ENCODE peak calls at places on chromosomes 7 and 10, in ten cellular contexts. G is cardiac fibroblast; F is WTC11; P is ELF-1; K is endothelial cell; B is NCI-H146; X is NCI-H69; E is foreskin fibroblast; U is psoas muscle; C is activated T-cell treated with anti-CD3 and anti-CD28 coated beads, Interleukin-2, amount 50 U/mL, for 24 hours. D is an unnamed sample.

GRCh38 chr10:59713196-59713821 is 3.7 kb upstream of the SLC16A9 start:
- DNase-seq in X (no peak), U (no peak), P (no peak), G (no peak), B (no peak), E (no peak), F (no peak), C (no peak), K (no peak), D (no peak)

GRCh38 chr7:92827464-92827863 is 8.9 kb downstream of the CDK6 start:
- DNase-seq in K (no peak), U (no peak), P (no peak), C (no peak), B (no peak), G (peak), X (peak), F (no peak), E (no peak), D (no peak)

GRCh38 chr10:91551856-91552255 is 81.0 kb downstream of the PPP1R3C start:
- DNase-seq in G (peak), B (peak), P (peak), C (no peak), U (no peak), E (peak), F (peak), K (peak), X (peak), D (no peak)

GRCh38 chr10:83965473-83965872 is 173.8 kb upstream of the GHITM start:
- DNase-seq in P (peak), X (peak), B (no peak), G (no peak), K (no peak), F (peak), U (no peak), C (no peak), E (no peak), D (no peak)

GRCh38 chr7:47100815-47101435 is 481.0 kb downstream of the TNS3 start:
- DNase-seq in B (no peak), U (no peak), K (peak), P (peak), F (peak), C (no peak), G (peak), E (peak), X (peak), D (peak)

GRCh38 chr7:155002411-155003214 is at the start of gene PAXIP1:
- DNase-seq in F (peak), K (peak), G (no peak), P (peak), B (peak), X (peak), C (peak), U (peak), E (peak), D (no peak)

GRCh38 chr7:128396357-128396756 is 13.4 kb downstream of the IMPDH1 start:
- DNase-seq in K (no peak), B (no peak), X (no peak), U (no peak), P (no peak), E (no peak), C (no peak), G (no peak), F (no peak), D (no peak)

GRCh38 chr7:98509836-98510235 is 107.2 kb upstream of the NPTX2 start:
- DNase-seq in E (peak), B (no peak), F (no peak), X (no peak), P (no peak), U (no peak), C (no peak), G (peak), K (no peak), D (no peak)

GRCh38 chr10:121558246-121558645 is 40.0 kb downstream of the FGFR2 start:
- DNase-seq in C (no peak), P (no peak), B (no peak), K (no peak), G (no peak), U (no peak), F (no peak), E (no peak), X (no peak), D (no peak)

GRCh38 chr10:48896756-48897437 is 42.7 kb downstream of the LRRC18 start:
- DNase-seq in B (no peak), G (no peak), C (no peak), E (peak), X (peak), K (no peak), F (no peak), U (no peak), P (no peak), D (no peak)

GRCh38 chr10:63986536-63986935 is 465.3 kb downstream of the REEP3 start:
- DNase-seq in X (no peak), G (no peak), K (no peak), F (no peak), E (no peak), B (no peak), U (no peak), C (no peak), P (no peak), D (no peak)

GRCh38 chr10:63286340-63286739 is 153.2 kb downstream of the NRBF2 start:
- DNase-seq in F (no peak), X (no peak), K (no peak), B (no peak), G (no peak), E (no peak), U (no peak), P (no peak), C (no peak), D (no peak)

GRCh38 chr7:106094780-106095179 is 17.3 kb downstream of the SYPL1 start:
- DNase-seq in E (no peak), P (no peak), X (peak), C (no peak), F (no peak), K (no peak), B (no peak), G (no peak), U (no peak), D (no peak)

GRCh38 chr10:106424076-106424475 is 740.4 kb downstream of the SORCS1 start:
- DNase-seq in K (no peak), C (no peak), B (no peak), P (no peak), G (peak), F (no peak), U (no peak), E (peak), X (no peak), D (no peak)

GRCh38 chr10:78717200-78717599 is 351.6 kb upstream of the ZMIZ1 start:
- DNase-seq in F (no peak), B (no peak), X (no peak), K (no peak), U (peak), P (no peak), G (peak), E (peak), C (no peak), D (no peak)

GRCh38 chr7:28192786-28193581 is 12.4 kb upstream of the JAZF1 start:
- DNase-seq in G (no peak), P (no peak), X (no peak), K (no peak), B (no peak), F (no peak), E (no peak), U (no peak), C (no peak), D (no peak)

GRCh38 chr7:86949052-86949778 is 110.2 kb downstream of the ELAPOR2 start:
- DNase-seq in P (no peak), B (no peak), X (no peak), F (no peak), C (no peak), U (no peak), E (no peak), G (no peak), K (no peak), D (no peak)

GRCh38 chr7:113730309-113730955 is 188.4 kb downstream of the PPP1R3A start:
- DNase-seq in K (no peak), B (no peak), P (no peak), F (no peak), U (no peak), C (no peak), X (no peak), G (peak), E (peak), D (no peak)

GRCh38 chr10:93576888-93577287 is 10.4 kb downstream of the FFAR4 start:
- DNase-seq in E (no peak), F (no peak), G (no peak), X (peak), K (no peak), U (no peak), B (no peak), C (no peak), P (no peak), D (no peak)

GRCh38 chr10:132421377-132422168 is 24.6 kb downstream of the PWWP2B start:
- DNase-seq in U (peak), K (no peak), G (peak), B (no peak), X (peak), P (peak), E (peak), C (peak), F (no peak), D (no peak)

GRCh38 chr7:136555933-136556332 is 312.5 kb upstream of the CHRM2 start:
- DNase-seq in K (no peak), E (no peak), B (no peak), U (no peak), C (no peak), G (no peak), P (no peak), F (no peak), X (peak), D (peak)

GRCh38 chr7:70776627-70777101 is 355.3 kb upstream of the GALNT17 start:
- DNase-seq in X (no peak), B (no peak), C (peak), E (peak), F (no peak), G (peak), P (no peak), K (no peak), U (no peak), D (no peak)

GRCh38 chr10:12795723-12796122 is 205.8 kb downstream of the CCDC3 start:
- DNase-seq in P (no peak), E (no peak), X (no peak), K (no peak), U (peak), F (no peak), B (no peak), C (no peak), G (no peak), D (no peak)

GRCh38 chr7:103432713-103433112 is 13.3 kb downstream of the SLC26A5 start:
- DNase-seq in F (no peak), B (no peak), C (no peak), K (no peak), X (no peak), P (no peak), U (no peak), G (no peak), E (no peak), D (no peak)

GRCh38 chr10:43256531-43257209 is 10.2 kb downstream of the RASGEF1A start:
- DNase-seq in C (no peak), E (no peak), K (no peak), G (no peak), F (no peak), X (no peak), B (no peak), U (no peak), P (no peak), D (no peak)

GRCh38 chr10:75712241-75712880 is 280.9 kb downstream of the LRMDA start:
- DNase-seq in C (no peak), P (no peak), F (no peak), E (no peak), X (peak), U (peak), G (no peak), B (peak), K (no peak), D (no peak)

GRCh38 chr7:114820993-114821945 is 100.6 kb upstream of the MDFIC start:
- DNase-seq in U (no peak), G (peak), C (no peak), E (peak), F (no peak), P (no peak), B (no peak), K (no peak), X (no peak), D (no peak)

GRCh38 chr10:78044179-78044578 is 10.5 kb downstream of the RPS24 start:
- DNase-seq in G (no peak), X (no peak), C (no peak), E (no peak), U (no peak), K (no peak), P (no peak), B (no peak), F (no peak), D (no peak)

GRCh38 chr7:34844401-34844800 is 186.4 kb downstream of the NPSR1 start:
- DNase-seq in X (no peak), C (no peak), G (no peak), U (no peak), B (no peak), K (no peak), E (no peak), F (no peak), P (no peak), D (no peak)

GRCh38 chr10:131891929-131892816 is 8.6 kb upstream of the PPP2R2D start:
- DNase-seq in U (no peak), X (no peak), C (no peak), E (no peak), K (no peak), G (no peak), P (no peak), F (no peak), B (no peak), D (no peak)

GRCh38 chr7:110522751-110523200 is 568.2 kb upstream of the LRRN3 start:
- DNase-seq in C (no peak), G (no peak), X (peak), E (no peak), P (peak), F (no peak), K (no peak), U (no peak), B (peak), D (peak)

GRCh38 chr7:46685051-46685450 is 764.0 kb upstream of the IGFBP3 start:
- DNase-seq in F (no peak), G (no peak), E (no peak), X (no peak), B (no peak), C (no peak), P (no peak), U (no peak), K (no peak), D (no peak)

GRCh38 chr10:79003183-79004100 is 65.3 kb upstream of the ZMIZ1 start:
- DNase-seq in P (no peak), K (no peak), B (no peak), F (no peak), E (no peak), C (no peak), U (no peak), X (peak), G (peak), D (no peak)

GRCh38 chr10:68156373-68157185 is 47.3 kb downstream of the MYPN start:
- DNase-seq in G (peak), K (peak), E (peak), B (peak), C (no peak), X (peak), F (peak), P (peak), U (no peak), D (peak)

D was measured in NCI-H748 treated with DMSO at 0.1 percent for 48 hours.